ENCODE peak calls at places on chromosomes 12 and 14, in eight cellular contexts. One of them, this sample, is unnamed.

GRCh38 chr12:104738841-104739642 is 219.0 kb downstream of the SLC41A2 start:
- DNase-seq in pons: no peak
- DNase-seq in bronchial epithelial cell: no peak
- DNase-seq in RPMI7951: no peak
- DNase-seq in hepatocyte: no peak
- DNase-seq in nephron progenitor cell: no peak
- DNase-seq in adrenal gland: no peak
- DNase-seq in HT1080: no peak
- DNase-seq in this sample: no peak

GRCh38 chr14:59333668-59334067 is 131.5 kb downstream of the GPR135 start:
- DNase-seq in pons: peak
- DNase-seq in HT1080: peak
- DNase-seq in nephron progenitor cell: no peak
- DNase-seq in adrenal gland: no peak
- DNase-seq in hepatocyte: peak
- DNase-seq in RPMI7951: peak
- DNase-seq in bronchial epithelial cell: peak
- DNase-seq in this sample: peak

GRCh38 chr12:810635-811415 is 58.4 kb downstream of the WNK1 start:
- DNase-seq in pons: peak
- DNase-seq in HT1080: no peak
- DNase-seq in adrenal gland: no peak
- DNase-seq in nephron progenitor cell: no peak
- DNase-seq in bronchial epithelial cell: no peak
- DNase-seq in hepatocyte: no peak
- DNase-seq in RPMI7951: no peak
- DNase-seq in this sample: no peak

GRCh38 chr12:1863823-1864222 is 43.5 kb downstream of the LRTM2 start:
- DNase-seq in RPMI7951: no peak
- DNase-seq in pons: no peak
- DNase-seq in hepatocyte: no peak
- DNase-seq in HT1080: no peak
- DNase-seq in bronchial epithelial cell: no peak
- DNase-seq in adrenal gland: no peak
- DNase-seq in nephron progenitor cell: no peak
- DNase-seq in this sample: no peak

GRCh38 chr14:105258846-105259245 is 10.5 kb downstream of the BTBD6 start:
- DNase-seq in pons: no peak
- DNase-seq in HT1080: peak
- DNase-seq in hepatocyte: no peak
- DNase-seq in adrenal gland: no peak
- DNase-seq in bronchial epithelial cell: peak
- DNase-seq in RPMI7951: no peak
- DNase-seq in nephron progenitor cell: no peak
- DNase-seq in this sample: peak

GRCh38 chr12:122076743-122077495 is 1.6 kb upstream of the MLXIP start:
- DNase-seq in hepatocyte: no peak
- DNase-seq in adrenal gland: no peak
- DNase-seq in HT1080: no peak
- DNase-seq in bronchial epithelial cell: no peak
- DNase-seq in nephron progenitor cell: no peak
- DNase-seq in pons: no peak
- DNase-seq in RPMI7951: no peak
- DNase-seq in this sample: no peak

GRCh38 chr14:54730156-54730961 is 163.4 kb downstream of the SAMD4A start:
- DNase-seq in hepatocyte: no peak
- DNase-seq in pons: peak
- DNase-seq in bronchial epithelial cell: peak
- DNase-seq in HT1080: peak
- DNase-seq in nephron progenitor cell: no peak
- DNase-seq in RPMI7951: peak
- DNase-seq in adrenal gland: no peak
- DNase-seq in this sample: peak

GRCh38 chr12:104627975-104628322 is 171.2 kb downstream of the CHST11 start:
- DNase-seq in adrenal gland: no peak
- DNase-seq in pons: no peak
- DNase-seq in hepatocyte: no peak
- DNase-seq in HT1080: no peak
- DNase-seq in bronchial epithelial cell: no peak
- DNase-seq in RPMI7951: no peak
- DNase-seq in nephron progenitor cell: no peak
- DNase-seq in this sample: no peak

GRCh38 chr14:89041245-89041585 is 216.8 kb downstream of the TTC8 start:
- DNase-seq in bronchial epithelial cell: peak
- DNase-seq in nephron progenitor cell: no peak
- DNase-seq in HT1080: no peak
- DNase-seq in hepatocyte: peak
- DNase-seq in adrenal gland: no peak
- DNase-seq in pons: no peak
- DNase-seq in RPMI7951: peak
- DNase-seq in this sample: peak

GRCh38 chr14:94088516-94088915 is 7.4 kb downstream of the IFI27L1 start:
- DNase-seq in nephron progenitor cell: no peak
- DNase-seq in adrenal gland: no peak
- DNase-seq in HT1080: peak
- DNase-seq in RPMI7951: peak
- DNase-seq in bronchial epithelial cell: peak
- DNase-seq in hepatocyte: no peak
- DNase-seq in pons: no peak
- DNase-seq in this sample: no peak

GRCh38 chr12:10957741-10958140 is 18.7 kb upstream of the TAS2R14 start:
- DNase-seq in adrenal gland: no peak
- DNase-seq in RPMI7951: no peak
- DNase-seq in HT1080: no peak
- DNase-seq in pons: no peak
- DNase-seq in nephron progenitor cell: no peak
- DNase-seq in hepatocyte: no peak
- DNase-seq in bronchial epithelial cell: no peak
- DNase-seq in this sample: no peak

GRCh38 chr14:68824517-68825347 is 31.9 kb upstream of the ZFP36L1 start:
- DNase-seq in pons: peak
- DNase-seq in HT1080: peak
- DNase-seq in hepatocyte: peak
- DNase-seq in adrenal gland: peak
- DNase-seq in RPMI7951: peak
- DNase-seq in nephron progenitor cell: peak
- DNase-seq in bronchial epithelial cell: peak
- DNase-seq in this sample: peak

GRCh38 chr12:54983536-54984102 is 943 bp downstream of the TESPA1 start:
- DNase-seq in nephron progenitor cell: no peak
- DNase-seq in HT1080: no peak
- DNase-seq in adrenal gland: no peak
- DNase-seq in RPMI7951: no peak
- DNase-seq in hepatocyte: no peak
- DNase-seq in bronchial epithelial cell: no peak
- DNase-seq in pons: no peak
- DNase-seq in this sample: no peak

GRCh38 chr12:45540661-45541341 is 188.7 kb upstream of the ARID2 start:
- DNase-seq in adrenal gland: no peak
- DNase-seq in RPMI7951: no peak
- DNase-seq in bronchial epithelial cell: no peak
- DNase-seq in pons: no peak
- DNase-seq in hepatocyte: no peak
- DNase-seq in nephron progenitor cell: no peak
- DNase-seq in HT1080: no peak
- DNase-seq in this sample: no peak

GRCh38 chr12:29783773-29784666 is at the start of gene TMTC1:
- DNase-seq in pons: peak
- DNase-seq in bronchial epithelial cell: no peak
- DNase-seq in adrenal gland: peak
- DNase-seq in RPMI7951: peak
- DNase-seq in nephron progenitor cell: peak
- DNase-seq in HT1080: no peak
- DNase-seq in hepatocyte: peak
- DNase-seq in this sample: peak

GRCh38 chr12:15928345-15928744 is 17.2 kb downstream of the DERA start:
- DNase-seq in RPMI7951: peak
- DNase-seq in HT1080: peak
- DNase-seq in bronchial epithelial cell: peak
- DNase-seq in pons: no peak
- DNase-seq in nephron progenitor cell: no peak
- DNase-seq in hepatocyte: no peak
- DNase-seq in adrenal gland: no peak
- DNase-seq in this sample: peak

GRCh38 chr12:64083285-64084210 is 138.5 kb downstream of the KICS2 start:
- DNase-seq in nephron progenitor cell: no peak
- DNase-seq in pons: peak
- DNase-seq in adrenal gland: peak
- DNase-seq in RPMI7951: peak
- DNase-seq in HT1080: no peak
- DNase-seq in hepatocyte: peak
- DNase-seq in bronchial epithelial cell: peak
- DNase-seq in this sample: no peak

GRCh38 chr12:98606367-98606985 is 13.0 kb downstream of the SLC25A3 start:
- DNase-seq in RPMI7951: no peak
- DNase-seq in pons: peak
- DNase-seq in adrenal gland: no peak
- DNase-seq in hepatocyte: no peak
- DNase-seq in nephron progenitor cell: no peak
- DNase-seq in HT1080: no peak
- DNase-seq in bronchial epithelial cell: peak
- DNase-seq in this sample: peak

GRCh38 chr12:4148418-4149056 is 125.0 kb upstream of the CCND2 start:
- DNase-seq in HT1080: no peak
- DNase-seq in adrenal gland: peak
- DNase-seq in pons: peak
- DNase-seq in bronchial epithelial cell: no peak
- DNase-seq in RPMI7951: no peak
- DNase-seq in nephron progenitor cell: no peak
- DNase-seq in hepatocyte: no peak
- DNase-seq in this sample: no peak

GRCh38 chr12:42126963-42127362 is 17.7 kb downstream of the GXYLT1 start:
- DNase-seq in RPMI7951: no peak
- DNase-seq in adrenal gland: no peak
- DNase-seq in HT1080: no peak
- DNase-seq in bronchial epithelial cell: no peak
- DNase-seq in nephron progenitor cell: no peak
- DNase-seq in hepatocyte: no peak
- DNase-seq in pons: no peak
- DNase-seq in this sample: no peak

GRCh38 chr12:230925-231671 is 17.1 kb upstream of the SLC6A12 start:
- DNase-seq in hepatocyte: no peak
- DNase-seq in adrenal gland: no peak
- DNase-seq in pons: peak
- DNase-seq in nephron progenitor cell: no peak
- DNase-seq in RPMI7951: no peak
- DNase-seq in bronchial epithelial cell: no peak
- DNase-seq in HT1080: no peak
- DNase-seq in this sample: no peak

GRCh38 chr14:60506985-60507829 is 1.7 kb upstream of the SIX6 start:
- DNase-seq in pons: no peak
- DNase-seq in nephron progenitor cell: peak
- DNase-seq in hepatocyte: no peak
- DNase-seq in bronchial epithelial cell: no peak
- DNase-seq in RPMI7951: no peak
- DNase-seq in HT1080: no peak
- DNase-seq in adrenal gland: no peak
- DNase-seq in this sample: no peak

GRCh38 chr14:93082576-93083001 is 33.1 kb downstream of the ITPK1 start:
- DNase-seq in pons: no peak
- DNase-seq in bronchial epithelial cell: no peak
- DNase-seq in RPMI7951: no peak
- DNase-seq in nephron progenitor cell: no peak
- DNase-seq in HT1080: no peak
- DNase-seq in hepatocyte: no peak
- DNase-seq in adrenal gland: no peak
- DNase-seq in this sample: no peak

GRCh38 chr12:104680070-104680469 is 223.3 kb downstream of the CHST11 start:
- DNase-seq in bronchial epithelial cell: no peak
- DNase-seq in hepatocyte: no peak
- DNase-seq in nephron progenitor cell: no peak
- DNase-seq in pons: no peak
- DNase-seq in adrenal gland: no peak
- DNase-seq in RPMI7951: no peak
- DNase-seq in HT1080: no peak
- DNase-seq in this sample: peak

GRCh38 chr14:101589486-101590015 is 28.3 kb downstream of the DIO3 start:
- DNase-seq in RPMI7951: no peak
- DNase-seq in HT1080: no peak
- DNase-seq in hepatocyte: no peak
- DNase-seq in pons: no peak
- DNase-seq in bronchial epithelial cell: no peak
- DNase-seq in nephron progenitor cell: no peak
- DNase-seq in adrenal gland: no peak
- DNase-seq in this sample: no peak

GRCh38 chr12:43872396-43872795 is 36.5 kb downstream of the TMEM117 start:
- DNase-seq in adrenal gland: no peak
- DNase-seq in hepatocyte: no peak
- DNase-seq in pons: no peak
- DNase-seq in bronchial epithelial cell: no peak
- DNase-seq in HT1080: no peak
- DNase-seq in RPMI7951: no peak
- DNase-seq in nephron progenitor cell: no peak
- DNase-seq in this sample: no peak